ENCODE peak calls at places on chromosomes 6 and 20, in seven cellular contexts. Q is NB4, G is SK-N-SH, U is upper lobe of left lung, P is stomach, D is A549, S is body of pancreas. F is an unnamed sample.

GRCh38 chr6:167744681-167745659 is 81.7 kb upstream of the AFDN start:
- DNase-seq in D (no peak), P (peak; percentile 10), G (no peak), S (no peak), Q (no peak), U (no peak), F (no peak)

GRCh38 chr6:1893470-1894130 is 283.9 kb downstream of the FOXC1 start:
- DNase-seq in U (no peak), S (peak; percentile 43), D (no peak), P (no peak), Q (no peak), G (no peak), F (no peak)

GRCh38 chr6:87730310-87730709 is 28.3 kb upstream of the AKIRIN2 start:
- DNase-seq in Q (no peak), P (no peak), D (peak; percentile 42), G (no peak), U (no peak), S (peak; percentile 20), F (no peak)

GRCh38 chr20:59055302-59055701 is 12.7 kb upstream of the PRELID3B start:
- DNase-seq in D (peak; percentile 30), U (no peak), Q (peak; percentile 25), P (no peak), S (peak; percentile 10), G (no peak), F (no peak)

GRCh38 chr6:160275511-160276003 is 16.9 kb upstream of the SLC22A2 start:
- DNase-seq in G (no peak), S (no peak), P (no peak), U (no peak), Q (no peak), D (no peak), F (no peak)

GRCh38 chr6:126093108-126093507 is 106.8 kb downstream of the TRMT11 start:
- DNase-seq in S (no peak), Q (no peak), U (no peak), G (no peak), P (no peak), D (no peak), F (no peak)

GRCh38 chr6:106613590-106613989 is 15.7 kb downstream of the RTN4IP1 start:
- DNase-seq in G (no peak), Q (no peak), S (no peak), P (no peak), D (no peak), U (no peak), F (no peak)

GRCh38 chr6:7216941-7217621 is 95.9 kb downstream of the SSR1 start:
- DNase-seq in S (peak; percentile 62), Q (no peak), D (no peak), G (no peak), U (peak; percentile 66), P (no peak), F (no peak)

GRCh38 chr6:148422085-148422484 is 79.4 kb downstream of the SASH1 start:
- DNase-seq in U (no peak), S (no peak), Q (no peak), D (no peak), P (no peak), G (no peak), F (no peak)

GRCh38 chr6:133504761-133505160 is 263.6 kb downstream of the EYA4 start:
- DNase-seq in D (no peak), G (no peak), Q (no peak), P (no peak), S (no peak), U (no peak), F (no peak)

GRCh38 chr6:142381845-142382378 is 80.1 kb downstream of the ADGRG6 start:
- DNase-seq in P (no peak), S (no peak), U (no peak), Q (no peak), G (no peak), D (no peak), F (no peak)

GRCh38 chr20:62735331-62735821 is 26.7 kb downstream of the NTSR1 start:
- DNase-seq in D (no peak), S (peak; percentile 2), P (no peak), G (no peak), Q (peak; percentile 93), U (no peak), F (no peak)

DNA sequence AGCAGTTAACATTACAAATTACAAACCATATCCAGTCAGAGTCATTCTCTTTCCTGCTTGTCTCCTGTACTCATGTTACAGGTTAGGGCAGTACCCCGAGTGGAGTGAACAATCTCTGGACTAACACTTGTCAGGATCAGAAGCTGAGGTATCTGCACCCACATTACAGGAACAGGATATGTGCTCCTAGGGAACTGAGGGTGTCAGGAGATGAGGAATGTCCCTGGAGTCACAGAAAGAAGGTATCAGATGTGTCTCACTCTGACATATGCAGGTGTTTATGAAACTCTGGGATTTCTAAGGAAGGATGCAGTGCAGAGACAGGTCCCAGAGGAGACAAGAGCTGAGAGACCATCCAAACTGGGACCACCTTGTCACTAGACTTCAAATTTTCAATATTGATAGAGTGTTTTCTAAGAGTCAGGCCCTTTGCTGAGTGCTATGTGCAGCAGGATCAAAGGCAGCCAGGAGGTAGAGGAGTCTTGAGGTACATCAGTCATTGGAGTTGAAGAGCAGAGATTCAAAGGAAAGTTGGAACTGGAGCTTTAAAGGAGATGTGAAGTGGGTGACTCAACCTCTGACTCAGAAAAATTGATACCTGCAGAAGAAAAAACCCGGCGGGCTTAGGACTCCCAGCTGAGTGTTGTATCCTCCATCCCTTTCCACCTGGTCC is 12.6 kb downstream of the HLA-DPB1 start:
- DNase-seq in U (no peak), G (no peak), Q (no peak), D (no peak), S (no peak), P (no peak), F (no peak)
- TF ChIP-seq CTCF in U (no peak), G (no peak), Q (no peak), D (no peak), S (no peak), P (no peak), F (no peak)

GRCh38 chr20:21234324-21234723 is 68.8 kb upstream of the XRN2 start:
- DNase-seq in U (no peak), D (no peak), S (no peak), Q (no peak), P (no peak), G (no peak), F (no peak)

GRCh38 chr20:21237956-21238355 is 65.2 kb upstream of the XRN2 start:
- DNase-seq in S (no peak), D (no peak), G (no peak), U (no peak), Q (no peak), P (no peak), F (no peak)

GRCh38 chr20:21235346-21235712 is 67.8 kb upstream of the XRN2 start:
- DNase-seq in S (no peak), U (no peak), G (no peak), P (no peak), D (no peak), Q (no peak), F (no peak)

GRCh38 chr20:21234816-21235215 is 68.3 kb upstream of the XRN2 start:
- DNase-seq in S (no peak), U (no peak), D (no peak), P (no peak), G (no peak), Q (no peak), F (no peak)

GRCh38 chr20:21235713-21236445 is 67.3 kb upstream of the XRN2 start:
- DNase-seq in U (peak; percentile 91), S (peak; percentile 71), P (peak; percentile 64), G (peak; percentile 65), D (peak; percentile 78), Q (peak; percentile 73), F (peak; percentile 46)
- H3K4me3 ChIP-seq in U (no peak overlapping the region), S (no peak overlapping the region), P (no peak overlapping the region), G (no peak overlapping the region), D (no peak overlapping the region), Q (no peak overlapping the region), F (no peak overlapping the region)

GRCh38 chr6:118648866-118649554 is 2.4 kb downstream of the CEP85L start:
- DNase-seq in S (no peak), Q (no peak), G (no peak), D (no peak), U (no peak), P (no peak), F (no peak)

GRCh38 chr6:118651282-118652050 is at the start of gene CEP85L:
- DNase-seq in Q (peak; percentile 94), S (peak; percentile 96), G (peak; percentile 97), P (peak; percentile 94), D (peak; percentile 84), U (peak; percentile 99), F (peak; percentile 45)

GRCh38 chr6:118649918-118650499 is 1.4 kb downstream of the CEP85L start:
- DNase-seq in G (no peak), P (no peak), U (no peak), S (no peak), Q (peak; percentile 12), D (no peak), F (no peak)

GRCh38 chr6:118652051-118652699 is 784 bp upstream of the CEP85L start:
- DNase-seq in D (no peak), Q (no peak), P (no peak), S (no peak), U (no peak), G (no peak), F (no peak)

DNA sequence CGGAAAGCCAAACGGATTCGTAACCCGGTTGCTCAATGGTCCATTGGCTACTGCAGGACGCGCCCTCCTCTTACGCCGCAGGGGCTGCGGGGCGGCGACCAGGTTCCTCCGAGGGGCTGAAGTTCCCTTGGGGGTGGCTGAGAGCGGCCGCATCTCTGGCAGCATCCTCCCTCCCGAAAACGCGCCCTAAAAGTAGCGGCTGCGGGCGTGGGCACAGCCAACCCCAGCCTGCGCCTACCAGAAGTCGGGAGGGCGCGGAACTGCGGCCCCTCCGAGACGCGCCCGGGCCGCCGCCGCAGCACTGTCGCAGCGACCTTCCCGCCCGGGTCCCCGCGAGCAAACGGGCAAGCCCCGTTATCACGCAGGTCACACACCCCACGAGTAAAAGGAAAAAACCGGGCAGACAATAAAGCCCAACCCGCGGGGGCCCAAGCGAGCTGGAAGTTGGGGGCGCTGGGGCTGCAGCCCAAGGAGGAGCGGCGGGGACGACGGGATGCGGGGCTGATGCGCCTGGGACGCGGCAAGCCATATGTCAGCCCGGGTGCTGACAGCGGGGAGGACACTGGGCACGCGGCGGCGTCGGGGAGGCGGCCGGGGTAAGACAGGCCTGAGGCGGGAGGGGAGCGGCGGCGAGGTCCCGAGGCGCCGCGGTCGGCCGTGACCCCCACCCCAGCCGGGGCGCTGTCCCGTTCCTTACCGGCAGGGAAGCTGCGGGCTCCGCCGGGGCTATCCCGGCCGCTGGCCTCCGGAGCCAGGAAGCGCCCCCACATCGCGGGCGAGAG is 700 bp downstream of the CEP85L start:
- DNase-seq in U (peak; percentile 90), G (peak; percentile 77), S (peak; percentile 54), P (peak; percentile 44), D (peak; percentile 35), Q (peak; percentile 75), F (no peak)
- TF ChIP-seq CTCF in U (peak; percentile 73), G (no peak), S (peak; percentile 29), P (no peak), D (no peak), Q (peak; percentile 2), F (no peak)

DNA sequence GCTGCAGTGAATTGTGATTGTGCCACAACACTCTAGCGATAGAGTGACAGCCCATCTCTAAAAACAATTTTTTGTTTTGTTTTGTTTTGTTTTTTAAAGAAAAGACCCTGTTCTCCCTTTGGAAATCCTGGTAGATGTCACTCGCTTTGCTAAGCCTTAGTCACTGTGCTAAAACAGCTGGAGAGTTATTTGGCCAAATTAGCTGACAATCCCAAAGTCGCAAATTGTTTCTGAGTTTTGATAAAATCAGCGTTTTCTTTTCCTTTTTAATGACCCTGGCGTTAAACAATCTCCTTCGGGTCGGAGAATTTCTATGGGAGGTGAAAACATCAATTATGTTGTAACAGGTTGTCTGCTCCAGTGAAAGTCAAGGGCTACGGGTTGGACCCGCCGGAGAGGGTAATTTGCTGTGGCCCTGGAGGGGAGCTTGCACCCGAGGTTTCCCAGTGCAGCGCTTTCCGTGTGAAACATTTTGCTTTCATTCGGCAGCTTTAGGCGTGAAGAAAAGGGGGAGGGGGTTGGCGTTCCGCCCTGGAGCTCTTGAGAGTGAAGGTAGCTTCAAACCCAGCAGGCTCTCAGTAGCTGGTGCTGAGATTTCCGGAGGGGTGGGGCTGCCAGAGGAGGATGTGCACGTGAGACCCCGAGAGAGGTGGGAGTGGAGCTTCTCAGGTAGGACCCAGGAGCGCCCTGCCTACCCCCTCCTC is 296.6 kb downstream of the PHACTR1 start:
- DNase-seq in U (no peak), S (peak; percentile 92), G (no peak), P (peak; percentile 53), Q (no peak), D (no peak), F (no peak)
- H3K4me3 ChIP-seq in U (no peak overlapping the region), S (peak overlapping the region; percentile 53), G (peak overlapping the region; percentile 23), P (peak overlapping the region; percentile 57), Q (peak overlapping the region; percentile 19), D (peak overlapping the region; percentile 38), F (peak overlapping the region; percentile 27)